ENCODE peak calls at places on chromosomes 4 and X, in eight cellular contexts. G is T-helper 2 cell; O is MG63; Z is RCC 7860; K is activated CD8-positive, alpha-beta memory T cell treated with anti-CD3 and anti-CD28 coated beads, Interleukin-2, amount 10 ng/mL, durations not matched to agents 7 days and 5 days; N is ovary; Q is foreskin fibroblast; P is AG09319. A is an unnamed sample.

GRCh38 chr4:158624889-158625478 is 46.7 kb downstream of the C4orf46 start:
- DNase-seq in G (no peak), O (peak; percentile 24), Z (peak; percentile 9), K (no peak), N (no peak), Q (peak; percentile 37), P (peak; percentile 44), A (peak; percentile 28)

GRCh38 chr4:141079393-141079930 is 53.8 kb downstream of the RNF150 start:
- DNase-seq in G (no peak), O (no peak), Z (no peak), K (no peak), N (no peak), Q (no peak), P (no peak), A (no peak)

GRCh38 chr4:8063974-8064563 is 94.5 kb downstream of the ABLIM2 start:
- DNase-seq in G (no peak), O (no peak), Z (no peak), K (no peak), N (no peak), Q (no peak), P (no peak), A (no peak)

GRCh38 chr4:21304061-21304541 is 603.8 kb downstream of the PACRGL start:
- DNase-seq in G (no peak), O (no peak), Z (no peak), K (no peak), N (no peak), Q (no peak), P (no peak), A (peak; percentile 64)

GRCh38 chrX:139446832-139447231 is 83.7 kb upstream of the F9 start:
- DNase-seq in G (no peak), O (no peak), Z (no peak), K (no peak), N (no peak), Q (no peak), P (no peak), A (no peak)

GRCh38 chrX:9611436-9612145 is 146.7 kb downstream of the TBL1X start:
- DNase-seq in G (no peak), O (no peak), Z (no peak), K (no peak), N (no peak), Q (peak; percentile 30), P (no peak), A (no peak)

GRCh38 chr4:3784469-3785291 is 18.5 kb downstream of the ADRA2C start:
- DNase-seq in G (no peak), O (no peak), Z (no peak), K (no peak), N (no peak), Q (no peak), P (no peak), A (no peak)

GRCh38 chr4:74123065-74123728 is 24.2 kb upstream of the CXCL2 start:
- DNase-seq in G (no peak), O (no peak), Z (no peak), K (no peak), N (no peak), Q (peak; percentile 69), P (peak; percentile 32), A (no peak)

GRCh38 chr4:41069838-41070237 is 144.5 kb downstream of the APBB2 start:
- DNase-seq in G (no peak), O (no peak), Z (no peak), K (no peak), N (no peak), Q (no peak), P (no peak), A (no peak)

GRCh38 chr4:102629686-102630085 is 128.5 kb downstream of the NFKB1 start:
- DNase-seq in G (no peak), O (no peak), Z (no peak), K (no peak), N (no peak), Q (no peak), P (no peak), A (no peak)

GRCh38 chrX:47573334-47574095 is 8.7 kb upstream of the TIMP1 start:
- DNase-seq in G (no peak), O (peak; percentile 75), Z (no peak), K (no peak), N (peak; percentile 86), Q (no peak), P (no peak), A (peak; percentile 45)

GRCh38 chrX:142084611-142085010 is 120.5 kb downstream of the MAGEC2 start:
- DNase-seq in G (no peak), O (no peak), Z (no peak), K (no peak), N (no peak), Q (no peak), P (no peak), A (no peak)

GRCh38 chr4:72567821-72568620 is 1.0 kb downstream of the ADAMTS3 start:
- DNase-seq in G (no peak), O (peak; percentile 93), Z (peak; percentile 90), K (no peak), N (peak; percentile 84), Q (peak; percentile 66), P (peak; percentile 59), A (peak; percentile 83)

GRCh38 chr4:189374176-189374575 is 566.5 kb upstream of the FRG1 start:
- DNase-seq in G (no peak), O (no peak), Z (no peak), K (no peak), N (no peak), Q (no peak), P (no peak), A (no peak)

GRCh38 chr4:149788286-149788685 is 27.4 kb downstream of the IQCM start:
- DNase-seq in G (no peak), O (no peak), Z (no peak), K (no peak), N (no peak), Q (no peak), P (no peak), A (no peak)

GRCh38 chrX:153578200-153578835 is 20.6 kb downstream of the CCNQ start:
- DNase-seq in G (no peak), O (no peak), Z (no peak), K (no peak), N (no peak), Q (no peak), P (no peak), A (no peak)

GRCh38 chr4:79498282-79498681 is 90.3 kb upstream of the GK2 start:
- DNase-seq in G (no peak), O (no peak), Z (no peak), K (no peak), N (no peak), Q (no peak), P (no peak), A (no peak)

GRCh38 chrX:73851014-73852009 is 288.3 kb downstream of the CHIC1 start:
- DNase-seq in G (peak; percentile 83), O (no peak), Z (no peak), K (no peak), N (peak; percentile 89), Q (no peak), P (peak; percentile 90), A (no peak)

GRCh38 chr4:152680988-152681731 is 1.4 kb upstream of the TMEM154 start:
- DNase-seq in G (no peak), O (peak; percentile 13), Z (peak; percentile 83), K (no peak), N (no peak), Q (peak; percentile 83), P (no peak), A (no peak)

GRCh38 chr4:2849267-2850140 is 5.9 kb downstream of the ADD1 start:
- DNase-seq in G (no peak), O (no peak), Z (no peak), K (peak; percentile 33), N (no peak), Q (no peak), P (no peak), A (no peak)

GRCh38 chr4:112748352-112748900 is 111.5 kb downstream of the LARP7 start:
- DNase-seq in G (no peak), O (no peak), Z (no peak), K (no peak), N (no peak), Q (no peak), P (no peak), A (no peak)

GRCh38 chrX:139126493-139126892 is 404.0 kb upstream of the F9 start:
- DNase-seq in G (no peak), O (no peak), Z (peak; percentile 31), K (no peak), N (no peak), Q (no peak), P (no peak), A (peak; percentile 36)

GRCh38 chr4:57163530-57164459 is 53.6 kb upstream of the IGFBP7 start:
- DNase-seq in G (peak; percentile 13), O (peak; percentile 69), Z (peak; percentile 73), K (peak; percentile 77), N (peak; percentile 87), Q (peak; percentile 75), P (peak; percentile 41), A (peak; percentile 90)

GRCh38 chr4:14853186-14853946 is 148.9 kb upstream of the CPEB2 start:
- DNase-seq in G (no peak), O (peak; percentile 78), Z (peak; percentile 84), K (no peak), N (no peak), Q (peak; percentile 81), P (peak; percentile 32), A (no peak)

GRCh38 chr4:168759321-168759720 is 250.7 kb downstream of the CBR4 start:
- DNase-seq in G (no peak), O (no peak), Z (no peak), K (no peak), N (no peak), Q (no peak), P (no peak), A (no peak)

GRCh38 chr4:80071643-80072606 is 1.1 kb downstream of the ANTXR2 start:
- DNase-seq in G (peak; percentile 25), O (peak; percentile 50), Z (no peak), K (peak; percentile 65), N (peak; percentile 78), Q (no peak), P (no peak), A (peak; percentile 41)

GRCh38 chr4:2353222-2354107 is 65.0 kb downstream of the ZFYVE28 start:
- DNase-seq in G (no peak), O (no peak), Z (no peak), K (no peak), N (peak; percentile 25), Q (no peak), P (no peak), A (no peak)

A was measured in endothelial cell.